ENCODE peak calls at places on chromosomes 4 and X, in six cellular contexts. One of them, this sample, is unnamed.

GRCh38 chrX:119523664-119524184 is 41.5 kb downstream of the STEEP1 start:
- DNase-seq in K562: no peak
- DNase-seq in A549: no peak
- DNase-seq in NB4: no peak
- DNase-seq in HepG2: no peak
- DNase-seq in GM12878: no peak
- DNase-seq in this sample: no peak

GRCh38 chr4:108624263-108625056 is 4.1 kb downstream of the RPL34 start:
- DNase-seq in K562: no peak
- DNase-seq in A549: no peak
- DNase-seq in NB4: no peak
- DNase-seq in HepG2: no peak
- DNase-seq in GM12878: no peak
- DNase-seq in this sample: no peak

GRCh38 chr4:168725935-168726334 is 229.1 kb downstream of the PALLD start:
- DNase-seq in K562: no peak
- DNase-seq in A549: no peak
- DNase-seq in NB4: no peak
- DNase-seq in HepG2: no peak
- DNase-seq in GM12878: no peak
- DNase-seq in this sample: no peak

GRCh38 chr4:21765810-21766407 is 182.7 kb downstream of the KCNIP4 start:
- DNase-seq in K562: peak; percentile 51
- DNase-seq in A549: peak; percentile 26
- DNase-seq in NB4: peak; percentile 45
- DNase-seq in HepG2: peak; percentile 25
- DNase-seq in GM12878: no peak
- DNase-seq in this sample: peak; percentile 75

GRCh38 chrX:113059714-113060113 is 219.1 kb upstream of the AMOT start:
- DNase-seq in K562: no peak
- DNase-seq in A549: no peak
- DNase-seq in NB4: no peak
- DNase-seq in HepG2: no peak
- DNase-seq in GM12878: no peak
- DNase-seq in this sample: no peak

GRCh38 chrX:39957816-39958561 is 139.8 kb downstream of the BCOR start:
- DNase-seq in K562: no peak
- DNase-seq in A549: no peak
- DNase-seq in NB4: no peak
- DNase-seq in HepG2: no peak
- DNase-seq in GM12878: no peak
- DNase-seq in this sample: no peak

GRCh38 chr4:13921805-13922204 is 294.3 kb upstream of the BOD1L1 start:
- DNase-seq in K562: no peak
- DNase-seq in A549: no peak
- DNase-seq in NB4: no peak
- DNase-seq in HepG2: peak; percentile 9
- DNase-seq in GM12878: no peak
- DNase-seq in this sample: no peak

GRCh38 chr4:178664636-178665035 is 1222.4 kb upstream of the AGA start:
- DNase-seq in K562: no peak
- DNase-seq in A549: no peak
- DNase-seq in NB4: no peak
- DNase-seq in HepG2: no peak
- DNase-seq in GM12878: no peak
- DNase-seq in this sample: no peak

GRCh38 chr4:77927991-77928925 is 65.6 kb downstream of the MRPL1 start:
- DNase-seq in K562: no peak
- DNase-seq in A549: peak; percentile 43
- DNase-seq in NB4: no peak
- DNase-seq in HepG2: peak; percentile 51
- DNase-seq in GM12878: no peak
- DNase-seq in this sample: peak; percentile 92

GRCh38 chrX:110218591-110218990 is 99.3 kb downstream of the AMMECR1 start:
- DNase-seq in K562: no peak
- DNase-seq in A549: peak; percentile 20
- DNase-seq in NB4: peak; percentile 10
- DNase-seq in HepG2: no peak
- DNase-seq in GM12878: no peak
- DNase-seq in this sample: no peak

GRCh38 chr4:96009720-96010119 is 169.8 kb downstream of the PDHA2 start:
- DNase-seq in K562: no peak
- DNase-seq in A549: no peak
- DNase-seq in NB4: no peak
- DNase-seq in HepG2: no peak
- DNase-seq in GM12878: no peak
- DNase-seq in this sample: no peak

GRCh38 chrX:16251782-16252181 is 84.5 kb downstream of the MAGEB17 start:
- DNase-seq in K562: no peak
- DNase-seq in A549: no peak
- DNase-seq in NB4: no peak
- DNase-seq in HepG2: no peak
- DNase-seq in GM12878: no peak
- DNase-seq in this sample: no peak

GRCh38 chr4:150336676-150337412 is 245.1 kb upstream of the MAB21L2 start:
- DNase-seq in K562: no peak
- DNase-seq in A549: no peak
- DNase-seq in NB4: no peak
- DNase-seq in HepG2: no peak
- DNase-seq in GM12878: no peak
- DNase-seq in this sample: no peak
- TF ChIP-seq MYC in K562: no peak
- TF ChIP-seq MYC in A549: no peak
- TF ChIP-seq MYC in NB4: no peak
- TF ChIP-seq MYC in HepG2: no peak
- TF ChIP-seq MYC in GM12878: no peak
- TF ChIP-seq MYC in this sample: no peak

DNA sequence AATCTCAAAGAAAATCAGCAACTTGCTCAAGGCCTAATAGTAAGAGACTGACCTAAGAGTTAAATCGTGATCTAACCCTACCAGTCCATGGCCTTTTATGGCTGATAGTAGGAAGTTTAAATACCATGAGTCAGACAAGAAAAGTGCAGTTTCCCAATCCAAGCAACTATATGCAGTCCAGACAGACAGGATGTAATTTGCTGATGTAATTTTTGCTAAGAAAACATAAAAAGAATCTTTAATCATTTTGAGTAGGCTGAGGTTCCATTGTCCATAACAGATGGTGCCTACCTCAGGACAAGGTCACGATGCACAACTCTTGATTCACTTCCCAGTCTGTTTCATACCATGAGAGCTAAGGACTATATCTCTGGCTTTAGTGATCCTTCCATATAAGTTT is 317.6 kb upstream of the GRIA3 start:
- DNase-seq in K562: no peak
- DNase-seq in A549: peak; percentile 55
- DNase-seq in NB4: peak; percentile 5
- DNase-seq in HepG2: no peak
- DNase-seq in GM12878: no peak
- DNase-seq in this sample: peak; percentile 81
- TF ChIP-seq MYC in K562: no peak
- TF ChIP-seq MYC in A549: no peak
- TF ChIP-seq MYC in NB4: no peak
- TF ChIP-seq MYC in HepG2: no peak
- TF ChIP-seq MYC in GM12878: no peak
- TF ChIP-seq MYC in this sample: no peak

GRCh38 chr4:26441110-26441509 is 49.2 kb downstream of the CCKAR start:
- DNase-seq in K562: no peak
- DNase-seq in A549: no peak
- DNase-seq in NB4: no peak
- DNase-seq in HepG2: peak; percentile 10
- DNase-seq in GM12878: no peak
- DNase-seq in this sample: no peak
- TF ChIP-seq MYC in K562: no peak
- TF ChIP-seq MYC in A549: no peak
- TF ChIP-seq MYC in NB4: no peak
- TF ChIP-seq MYC in HepG2: no peak
- TF ChIP-seq MYC in GM12878: no peak
- TF ChIP-seq MYC in this sample: no peak

GRCh38 chr4:111717916-111718315 is 427.3 kb upstream of the FAM241A start:
- DNase-seq in K562: no peak
- DNase-seq in A549: no peak
- DNase-seq in NB4: no peak
- DNase-seq in HepG2: no peak
- DNase-seq in GM12878: no peak
- DNase-seq in this sample: no peak
- TF ChIP-seq MYC in K562: no peak
- TF ChIP-seq MYC in A549: no peak
- TF ChIP-seq MYC in NB4: no peak
- TF ChIP-seq MYC in HepG2: no peak
- TF ChIP-seq MYC in GM12878: no peak
- TF ChIP-seq MYC in this sample: no peak

DNA sequence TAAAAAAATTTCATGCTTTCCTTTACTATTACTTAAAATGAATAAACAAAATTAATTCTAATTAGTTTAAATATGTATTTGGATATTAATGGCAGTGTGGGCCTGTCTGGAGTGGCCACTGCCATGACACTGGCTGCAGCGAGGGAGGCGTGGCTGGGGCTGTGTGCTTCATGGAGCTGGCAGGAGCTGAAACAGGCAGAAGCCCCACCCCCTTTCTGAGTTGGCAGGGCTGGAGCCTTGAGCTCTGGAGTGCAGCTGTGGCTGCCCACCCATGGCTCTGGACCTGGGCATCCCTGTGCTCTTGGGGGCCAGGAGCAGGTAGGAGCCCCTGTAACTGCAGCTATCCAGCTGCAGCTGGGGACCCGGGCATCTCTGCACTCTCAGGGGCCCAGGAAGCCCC is 8.2 kb upstream of the HSD17B11 start:
- DNase-seq in K562: no peak
- DNase-seq in A549: no peak
- DNase-seq in NB4: no peak
- DNase-seq in HepG2: peak; percentile 28
- DNase-seq in GM12878: no peak
- DNase-seq in this sample: no peak
- TF ChIP-seq MYC in K562: no peak
- TF ChIP-seq MYC in A549: no peak
- TF ChIP-seq MYC in NB4: no peak
- TF ChIP-seq MYC in HepG2: no peak
- TF ChIP-seq MYC in GM12878: no peak
- TF ChIP-seq MYC in this sample: no peak

DNA sequence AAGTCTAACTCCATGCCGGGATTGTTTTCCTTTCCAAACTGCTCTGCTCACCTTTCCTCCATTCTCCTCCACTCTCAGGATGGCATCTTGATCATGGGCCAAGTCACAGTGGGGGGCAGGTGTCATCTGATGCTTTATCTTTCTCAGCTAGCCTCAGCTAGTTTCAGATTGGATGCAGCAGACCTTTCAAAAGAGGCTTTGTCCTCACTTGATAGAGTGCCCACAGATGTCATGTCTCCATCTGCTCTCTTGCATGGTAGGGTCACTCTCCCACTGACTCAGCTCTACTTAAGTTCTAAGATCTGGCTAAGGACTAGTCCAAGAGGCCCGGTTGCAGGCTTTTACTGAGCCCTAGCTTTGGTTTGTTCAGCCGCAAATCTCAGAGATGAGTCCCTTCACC is 341.7 kb upstream of the GALNT7 start:
- DNase-seq in K562: no peak
- DNase-seq in A549: no peak
- DNase-seq in NB4: no peak
- DNase-seq in HepG2: no peak
- DNase-seq in GM12878: no peak
- DNase-seq in this sample: no peak
- TF ChIP-seq MYC in K562: no peak
- TF ChIP-seq MYC in A549: no peak
- TF ChIP-seq MYC in NB4: no peak
- TF ChIP-seq MYC in HepG2: no peak
- TF ChIP-seq MYC in GM12878: no peak
- TF ChIP-seq MYC in this sample: no peak

This sample was measured in endothelial cell of umbilical vein.